ENCODE peak calls at places on chromosome 14, in ten cellular contexts. I is activated T-cell treated with anti-CD3 and anti-CD28 coated beads, Interleukin-2, amount 50 U/mL, for 4 hours; Q is glomerular endothelial cell; K is SJSA1; R is RWPE1; W is colonic mucosa; L is GM19239; C is AG08396; H is A172; Z is right lobe of liver. D is an unnamed sample.

GRCh38 chr14:61501714-61502458 is 180.5 kb downstream of the PRKCH start:
- DNase-seq in L (no peak), I (no peak), Q (no peak), C (no peak), H (no peak), W (no peak), R (no peak), Z (no peak), K (no peak), D (no peak)

GRCh38 chr14:93009471-93010117 is 86.6 kb downstream of the CHGA start:
- DNase-seq in Z (no peak), K (no peak), L (no peak), C (no peak), Q (no peak), H (no peak), W (no peak), R (no peak), I (no peak), D (no peak)

GRCh38 chr14:93150227-93151206 is 34.2 kb downstream of the MOAP1 start:
- DNase-seq in Q (no peak), Z (peak), H (no peak), I (no peak), C (no peak), L (no peak), K (no peak), W (peak), R (peak), D (no peak)

GRCh38 chr14:88326352-88327103 is 3.5 kb upstream of the KCNK10 start:
- DNase-seq in L (no peak), K (no peak), I (no peak), R (no peak), H (no peak), W (no peak), Q (no peak), Z (no peak), C (no peak), D (no peak)

GRCh38 chr14:99198746-99199145 is 73.3 kb downstream of the BCL11B start:
- DNase-seq in K (no peak), I (no peak), Q (no peak), R (no peak), Z (no peak), W (no peak), L (no peak), H (no peak), C (no peak), D (no peak)

GRCh38 chr14:105028251-105028927 is 7.5 kb upstream of the CDCA4 start:
- DNase-seq in W (no peak), C (no peak), L (no peak), Q (no peak), I (no peak), R (no peak), Z (no peak), H (peak), K (no peak), D (no peak)

GRCh38 chr14:45359766-45360165 is 106.8 kb upstream of the MIS18BP1 start:
- DNase-seq in K (no peak), H (no peak), R (no peak), Q (no peak), L (no peak), W (no peak), Z (no peak), I (no peak), C (no peak), D (no peak)

GRCh38 chr14:89723930-89724915 is 230.3 kb downstream of the EFCAB11 start:
- DNase-seq in Z (no peak), L (peak), K (peak), I (no peak), R (no peak), W (no peak), H (no peak), Q (no peak), C (no peak), D (no peak)

GRCh38 chr14:34781242-34781641 is 66.8 kb upstream of the CFL2 start:
- DNase-seq in R (peak), L (no peak), K (no peak), H (peak), W (no peak), C (peak), Q (peak), I (no peak), Z (no peak), D (no peak)

GRCh38 chr14:43145361-43145760 is 1361.7 kb downstream of the FSCB start:
- DNase-seq in H (no peak), I (no peak), W (no peak), R (no peak), K (no peak), C (no peak), L (no peak), Z (no peak), Q (no peak), D (no peak)

GRCh38 chr14:58780595-58780994 is 142.8 kb downstream of the DACT1 start:
- DNase-seq in I (no peak), H (no peak), W (peak), C (no peak), Z (no peak), Q (no peak), L (no peak), K (no peak), R (no peak), D (no peak)

GRCh38 chr14:94675036-94675435 is 62.8 kb downstream of the SERPINA3 start:
- DNase-seq in Z (peak), R (no peak), K (peak), I (no peak), L (no peak), C (no peak), Q (no peak), W (no peak), H (no peak), D (no peak)

GRCh38 chr14:24398943-24399801 is at the start of gene NYNRIN:
- DNase-seq in L (no peak), I (no peak), R (no peak), C (peak), K (no peak), H (no peak), Z (no peak), W (peak), Q (no peak), D (peak)

GRCh38 chr14:40447032-40447431 is 1014.8 kb upstream of the FBXO33 start:
- DNase-seq in R (peak), H (no peak), L (no peak), Z (no peak), I (no peak), K (no peak), Q (no peak), C (no peak), W (no peak), D (no peak)

GRCh38 chr14:104745431-104745830 is 7.5 kb upstream of the SIVA1 start:
- DNase-seq in Z (no peak), R (no peak), H (no peak), Q (no peak), I (no peak), W (no peak), C (no peak), K (no peak), L (no peak), D (no peak)

GRCh38 chr14:104774453-104775072 is 21.0 kb downstream of the AKT1 start:
- DNase-seq in R (no peak), Z (no peak), W (no peak), K (no peak), H (no peak), I (no peak), L (no peak), Q (no peak), C (no peak), D (no peak)

GRCh38 chr14:59463773-59464650 is 1.2 kb downstream of the GPR135 start:
- DNase-seq in I (peak), H (no peak), Z (no peak), K (no peak), W (no peak), C (no peak), R (no peak), L (peak), Q (no peak), D (no peak)

GRCh38 chr14:92993302-92993701 is 70.4 kb downstream of the CHGA start:
- DNase-seq in H (no peak), L (no peak), R (no peak), Q (no peak), C (no peak), Z (peak), W (no peak), K (no peak), I (no peak), D (no peak)

GRCh38 chr14:48963231-48963630 is 622.9 kb downstream of the RPS29 start:
- DNase-seq in K (no peak), L (no peak), C (no peak), W (no peak), H (no peak), I (no peak), Q (no peak), R (no peak), Z (no peak), D (no peak)

GRCh38 chr14:84804498-84805294 is 725.2 kb upstream of the FLRT2 start:
- DNase-seq in Q (no peak), C (no peak), H (no peak), I (no peak), L (no peak), K (no peak), R (no peak), Z (no peak), W (no peak), D (no peak)

GRCh38 chr14:38185661-38186060 is 22.0 kb upstream of the SSTR1 start:
- DNase-seq in Q (no peak), Z (no peak), K (no peak), L (no peak), W (no peak), H (no peak), C (no peak), R (no peak), I (no peak), D (no peak)

GRCh38 chr14:99435327-99435726 is 45.3 kb downstream of the SETD3 start:
- DNase-seq in Z (no peak), K (no peak), L (no peak), C (no peak), I (no peak), W (no peak), Q (no peak), H (no peak), R (no peak), D (no peak)

GRCh38 chr14:72607386-72608125 is 286.3 kb downstream of the DPF3 start:
- DNase-seq in W (peak), K (no peak), Q (no peak), I (no peak), R (no peak), Z (no peak), L (no peak), C (no peak), H (peak), D (no peak)

GRCh38 chr14:30874120-30874998 is at the start of gene COCH:
- DNase-seq in C (peak), K (no peak), Z (no peak), W (peak), I (no peak), Q (no peak), H (no peak), L (peak), R (no peak), D (no peak)

GRCh38 chr14:91374287-91374880 is 43.2 kb downstream of the CCDC88C start:
- DNase-seq in R (no peak), K (no peak), H (no peak), Q (no peak), L (no peak), I (no peak), C (no peak), W (no peak), Z (no peak), D (no peak)

GRCh38 chr14:74706101-74706500 is 6.8 kb downstream of the AREL1 start:
- DNase-seq in I (no peak), H (no peak), R (no peak), L (no peak), C (no peak), Q (no peak), K (no peak), Z (no peak), W (no peak), D (no peak)

GRCh38 chr14:60508707-60509437 is at the start of gene SIX6:
- DNase-seq in Z (no peak), K (no peak), R (peak), L (no peak), H (no peak), Q (no peak), C (no peak), W (no peak), I (no peak), D (no peak)

GRCh38 chr14:90654831-90655276 is 161.4 kb downstream of the TTC7B start:
- DNase-seq in R (no peak), W (no peak), Q (no peak), I (no peak), C (no peak), H (peak), Z (no peak), K (no peak), L (no peak), D (no peak)

GRCh38 chr14:71415404-71415690 is 508.1 kb downstream of the PCNX1 start:
- DNase-seq in I (no peak), Z (no peak), W (no peak), C (peak), Q (no peak), H (no peak), R (no peak), K (no peak), L (no peak), D (no peak)

GRCh38 chr14:37515761-37516160 is 79.3 kb downstream of the FOXA1 start:
- DNase-seq in L (no peak), Q (no peak), Z (no peak), R (no peak), H (no peak), K (no peak), W (no peak), I (no peak), C (no peak), D (no peak)

GRCh38 chr14:100303179-100303578 is 3.1 kb downstream of the SLC25A29 start:
- DNase-seq in L (no peak), K (no peak), Q (no peak), R (no peak), I (no peak), Z (no peak), W (peak), H (no peak), C (peak), D (no peak)

GRCh38 chr14:50875359-50876090 is 3.7 kb downstream of the ABHD12B start:
- DNase-seq in R (no peak), W (no peak), L (peak), K (no peak), Z (no peak), I (peak), H (no peak), C (peak), Q (no peak), D (peak)

GRCh38 chr14:104770851-104771272 is 17.9 kb downstream of the SIVA1 start:
- DNase-seq in W (no peak), C (no peak), Q (no peak), L (no peak), H (no peak), I (no peak), K (no peak), Z (no peak), R (no peak), D (no peak)

GRCh38 chr14:68191567-68192321 is 372.2 kb downstream of the RAD51B start:
- DNase-seq in W (peak), I (no peak), Q (no peak), R (peak), L (no peak), H (peak), Z (peak), K (no peak), C (no peak), D (no peak)

GRCh38 chr14:41607966-41608663 is 1.4 kb downstream of the LRFN5 start:
- DNase-seq in K (no peak), W (peak), L (no peak), Z (no peak), I (no peak), H (no peak), Q (no peak), R (no peak), C (peak), D (no peak)

GRCh38 chr14:55780156-55780946 is 200.3 kb downstream of the KTN1 start:
- DNase-seq in I (no peak), K (no peak), C (peak), W (no peak), Q (no peak), Z (no peak), R (peak), L (no peak), H (peak), D (no peak)

GRCh38 chr14:105313381-105314286 is 914 bp upstream of the PACS2 start:
- DNase-seq in Z (no peak), R (no peak), W (peak), K (peak), I (no peak), H (no peak), Q (no peak), C (peak), L (no peak), D (no peak)

GRCh38 chr14:102348376-102348775 is 14.3 kb downstream of the CINP start:
- DNase-seq in Q (no peak), Z (no peak), K (no peak), H (no peak), I (no peak), L (no peak), W (no peak), C (no peak), R (no peak), D (no peak)